ENCODE peak calls at places on chromosomes 7 and 10, in six cellular contexts. X, Z, D, E, R and A are unnamed samples.

GRCh38 chr10:86666538-86666937 is 1.8 kb upstream of the LDB3 start:
- DNase-seq in D (no peak), E (no peak), X (no peak), R (no peak), Z (no peak), A (no peak)

GRCh38 chr7:44983742-44984477 is 5.1 kb upstream of the MYO1G start:
- DNase-seq in E (no peak), D (no peak), Z (no peak), R (no peak), X (no peak), A (no peak)

GRCh38 chr10:76168437-76168836 is 737.0 kb downstream of the LRMDA start:
- DNase-seq in Z (no peak), X (no peak), R (no peak), E (no peak), D (no peak), A (no peak)

GRCh38 chr7:151107882-151108281 is 21.6 kb downstream of the AGAP3 start:
- DNase-seq in Z (no peak), E (no peak), X (no peak), D (peak), R (no peak), A (no peak)

GRCh38 chr7:88985309-88985708 is 189.8 kb upstream of the TEX47 start:
- DNase-seq in E (no peak), Z (no peak), R (no peak), X (peak), D (no peak), A (no peak)

GRCh38 chr7:4000139-4000538 is 682.0 kb upstream of the FOXK1 start:
- DNase-seq in E (no peak), X (no peak), R (no peak), D (no peak), Z (no peak), A (no peak)

GRCh38 chr10:77264107-77264506 is 373.5 kb downstream of the KCNMA1 start:
- DNase-seq in R (peak), E (no peak), X (no peak), Z (no peak), D (no peak), A (no peak)

GRCh38 chr10:97999066-97999908 is 31.1 kb downstream of the CRTAC1 start:
- DNase-seq in X (peak), Z (no peak), R (no peak), D (no peak), E (no peak), A (no peak)

GRCh38 chr7:78873117-78873516 is 580.4 kb downstream of the MAGI2 start:
- DNase-seq in E (no peak), R (no peak), Z (no peak), D (no peak), X (peak), A (no peak)

GRCh38 chr7:5598769-5599371 is 175.2 kb upstream of the TNRC18 start:
- DNase-seq in X (peak), D (no peak), Z (no peak), R (no peak), E (no peak), A (no peak)

GRCh38 chr7:81462672-81463071 is 307.2 kb downstream of the HGF start:
- DNase-seq in X (no peak), R (no peak), D (no peak), E (no peak), Z (no peak), A (no peak)

GRCh38 chr10:69124558-69125121 is 662 bp downstream of the VPS26A start:
- DNase-seq in R (peak), X (peak), E (peak), Z (no peak), D (no peak), A (peak)

GRCh38 chr7:132145466-132145865 is 430.8 kb downstream of the PLXNA4 start:
- DNase-seq in Z (peak), R (no peak), E (no peak), X (peak), D (no peak), A (no peak)

GRCh38 chr7:36037121-36037662 is 115.9 kb upstream of the EEPD1 start:
- DNase-seq in Z (peak), R (no peak), X (no peak), E (peak), D (peak), A (no peak)

GRCh38 chr10:52351911-52352310 is 37.8 kb downstream of the DKK1 start:
- DNase-seq in Z (no peak), D (no peak), E (no peak), R (no peak), X (no peak), A (no peak)

GRCh38 chr7:106166651-106167342 is 54.7 kb upstream of the SYPL1 start:
- DNase-seq in R (peak), Z (no peak), D (no peak), E (peak), X (peak), A (no peak)

GRCh38 chr7:74002474-74003017 is 25.4 kb upstream of the ELN start:
- DNase-seq in Z (no peak), X (no peak), E (no peak), D (no peak), R (no peak), A (no peak)

GRCh38 chr7:29637374-29637773 is 73.7 kb downstream of the PRR15 start:
- DNase-seq in Z (no peak), D (no peak), X (no peak), E (no peak), R (no peak), A (no peak)

GRCh38 chr10:58023341-58024073 is 244.2 kb downstream of the IPMK start:
- DNase-seq in R (no peak), X (no peak), E (no peak), Z (no peak), D (no peak), A (no peak)

GRCh38 chr10:31749981-31750850 is 178.4 kb downstream of the ARHGAP12 start:
- DNase-seq in Z (no peak), D (peak), E (no peak), X (peak), R (no peak), A (no peak)

GRCh38 chr10:127977368-127978009 is 70.6 kb downstream of the PTPRE start:
- DNase-seq in E (peak), Z (peak), R (no peak), X (no peak), D (peak), A (peak)

GRCh38 chr7:149882264-149883048 is 8.7 kb downstream of the ATP6V0E2 start:
- DNase-seq in Z (no peak), X (no peak), D (no peak), R (no peak), E (no peak), A (peak)

GRCh38 chr7:141014091-141014490 is 661 bp downstream of the MRPS33 start:
- DNase-seq in E (no peak), X (no peak), D (no peak), R (no peak), Z (no peak), A (no peak)

GRCh38 chr7:25619963-25620799 is 391.9 kb upstream of the NPVF start:
- DNase-seq in R (peak), X (no peak), Z (no peak), D (no peak), E (no peak), A (no peak)

GRCh38 chr7:49980414-49980813 is 112.6 kb downstream of the ZPBP start:
- DNase-seq in Z (no peak), X (peak), E (no peak), D (no peak), R (no peak), A (no peak)

GRCh38 chr10:51792678-51793077 is 93.3 kb upstream of the CSTF2T start:
- DNase-seq in R (no peak), X (no peak), Z (no peak), E (no peak), D (no peak), A (no peak)

GRCh38 chr10:107517811-107518210 is 353.3 kb upstream of the SORCS1 start:
- DNase-seq in R (no peak), D (no peak), X (no peak), Z (no peak), E (no peak), A (no peak)

GRCh38 chr10:13859979-13860619 is 273.3 kb downstream of the PRPF18 start:
- DNase-seq in Z (no peak), D (no peak), R (no peak), E (no peak), X (no peak), A (no peak)

GRCh38 chr7:48660482-48660881 is 263.9 kb upstream of the CDC14C start:
- DNase-seq in E (no peak), R (no peak), Z (no peak), D (no peak), X (no peak), A (no peak)

GRCh38 chr10:33569693-33570092 is 235.2 kb upstream of the NRP1 start:
- DNase-seq in Z (no peak), R (no peak), E (no peak), D (no peak), X (no peak), A (no peak)

GRCh38 chr10:16652154-16652553 is 130.5 kb upstream of the C1QL3 start:
- DNase-seq in D (no peak), E (no peak), R (no peak), X (no peak), Z (no peak), A (no peak)

GRCh38 chr10:12803781-12804180 is 197.7 kb downstream of the CCDC3 start:
- DNase-seq in R (no peak), E (no peak), Z (no peak), D (no peak), X (no peak), A (no peak)

GRCh38 chr10:61781969-61782403 is 119.3 kb downstream of the CABCOCO1 start:
- DNase-seq in E (no peak), X (no peak), Z (no peak), D (no peak), R (no peak), A (no peak)

GRCh38 chr7:30659312-30659711 is 22.9 kb downstream of the CRHR2 start:
- DNase-seq in D (no peak), X (no peak), R (no peak), E (no peak), Z (no peak), A (no peak)

GRCh38 chr10:100895346-100895745 is 17.4 kb upstream of the SLF2 start:
- DNase-seq in Z (no peak), X (no peak), R (no peak), E (peak), D (no peak), A (no peak)

GRCh38 chr7:49023345-49024330 is 99.3 kb downstream of the CDC14C start:
- DNase-seq in D (no peak), Z (no peak), R (no peak), E (no peak), X (peak), A (no peak)

GRCh38 chr7:151126500-151127137 is 40.3 kb downstream of the AGAP3 start:
- DNase-seq in X (peak), R (no peak), D (peak), Z (no peak), E (no peak), A (no peak)

GRCh38 chr10:124661661-124662180 is 82.5 kb downstream of the FAM53B start:
- DNase-seq in E (no peak), Z (no peak), D (no peak), R (no peak), X (no peak), A (no peak)
- H3K27ac ChIP-seq in E (no peak), Z (no peak), D (no peak), R (peak), X (no peak), A (no peak)

DNA sequence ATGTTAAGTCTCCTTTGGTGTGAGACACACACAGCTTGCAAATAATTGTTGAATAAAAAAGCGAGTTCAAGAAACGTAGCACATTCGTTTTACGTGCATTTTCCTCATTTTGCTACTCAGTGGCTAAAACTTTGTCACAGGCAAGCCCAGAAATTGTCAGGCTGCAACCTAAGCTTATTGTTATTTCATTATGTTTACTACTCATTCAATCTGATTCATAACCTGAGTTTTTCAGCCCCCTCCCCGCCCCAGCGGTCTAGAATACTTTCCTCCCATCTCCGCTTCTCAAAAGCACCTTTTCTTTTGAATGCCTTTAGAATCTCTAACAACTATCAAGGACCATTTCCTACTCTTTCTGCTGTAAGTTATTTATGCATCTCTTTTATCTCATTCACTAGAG is 1.1 kb downstream of the FAM133B start:
- DNase-seq in Z (no peak), X (no peak), D (no peak), R (no peak), E (no peak), A (no peak)
- H3K27ac ChIP-seq in Z (peak), X (no peak), D (peak), R (peak), E (no peak), A (no peak)

DNA sequence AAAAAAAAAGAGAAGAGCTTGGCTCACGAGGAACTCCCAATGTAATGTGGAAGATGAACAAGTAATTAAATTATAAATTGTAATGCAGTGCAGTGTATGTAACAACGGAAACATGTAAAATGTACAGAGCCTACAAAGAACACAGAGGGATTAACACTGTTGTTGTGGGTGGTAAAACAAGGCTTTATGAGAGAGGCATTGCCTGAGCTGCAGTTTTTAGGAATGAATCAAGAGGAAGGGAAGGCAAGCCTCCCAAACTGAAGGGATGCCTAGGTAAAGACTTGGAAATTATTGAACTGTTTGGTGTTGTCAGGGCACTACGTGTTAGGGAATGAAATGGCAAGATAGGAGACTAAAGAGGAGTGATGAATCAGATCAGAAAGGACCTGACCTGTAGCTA is 213.7 kb downstream of the HTR7 start:
- DNase-seq in R (no peak), Z (no peak), D (no peak), X (no peak), E (no peak), A (no peak)
- H3K27ac ChIP-seq in R (no peak), Z (peak), D (no peak), X (no peak), E (no peak), A (no peak)

DNA sequence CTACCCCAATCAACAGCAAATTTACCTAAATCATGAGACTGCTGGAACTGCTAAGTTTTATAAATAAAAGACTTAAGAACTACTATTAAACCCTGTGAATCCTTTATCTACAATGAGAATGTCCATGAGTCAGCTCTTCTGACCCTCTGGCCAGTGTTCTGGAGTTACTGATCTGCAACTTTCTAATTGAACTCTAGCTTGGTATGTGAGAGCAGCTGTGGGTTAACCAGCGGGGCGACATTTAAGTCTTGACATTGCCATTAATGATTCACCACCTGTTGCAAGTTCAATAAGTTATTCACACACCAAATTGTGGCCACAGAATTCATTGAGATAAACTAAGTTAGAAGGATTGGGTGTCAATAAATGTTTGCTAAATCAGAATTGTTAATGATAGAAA is 359.7 kb downstream of the PCDH15 start:
- DNase-seq in R (no peak), E (no peak), X (no peak), D (no peak), Z (no peak), A (no peak)
- H3K27ac ChIP-seq in R (no peak), E (no peak), X (no peak), D (no peak), Z (no peak), A (no peak)

GRCh38 chr10:110083884-110084283 is 76.1 kb downstream of the ADD3 start:
- DNase-seq in X (no peak), E (no peak), D (no peak), R (no peak), Z (no peak), A (no peak)
- H3K27ac ChIP-seq in X (peak), E (no peak), D (no peak), R (no peak), Z (no peak), A (no peak)

DNA sequence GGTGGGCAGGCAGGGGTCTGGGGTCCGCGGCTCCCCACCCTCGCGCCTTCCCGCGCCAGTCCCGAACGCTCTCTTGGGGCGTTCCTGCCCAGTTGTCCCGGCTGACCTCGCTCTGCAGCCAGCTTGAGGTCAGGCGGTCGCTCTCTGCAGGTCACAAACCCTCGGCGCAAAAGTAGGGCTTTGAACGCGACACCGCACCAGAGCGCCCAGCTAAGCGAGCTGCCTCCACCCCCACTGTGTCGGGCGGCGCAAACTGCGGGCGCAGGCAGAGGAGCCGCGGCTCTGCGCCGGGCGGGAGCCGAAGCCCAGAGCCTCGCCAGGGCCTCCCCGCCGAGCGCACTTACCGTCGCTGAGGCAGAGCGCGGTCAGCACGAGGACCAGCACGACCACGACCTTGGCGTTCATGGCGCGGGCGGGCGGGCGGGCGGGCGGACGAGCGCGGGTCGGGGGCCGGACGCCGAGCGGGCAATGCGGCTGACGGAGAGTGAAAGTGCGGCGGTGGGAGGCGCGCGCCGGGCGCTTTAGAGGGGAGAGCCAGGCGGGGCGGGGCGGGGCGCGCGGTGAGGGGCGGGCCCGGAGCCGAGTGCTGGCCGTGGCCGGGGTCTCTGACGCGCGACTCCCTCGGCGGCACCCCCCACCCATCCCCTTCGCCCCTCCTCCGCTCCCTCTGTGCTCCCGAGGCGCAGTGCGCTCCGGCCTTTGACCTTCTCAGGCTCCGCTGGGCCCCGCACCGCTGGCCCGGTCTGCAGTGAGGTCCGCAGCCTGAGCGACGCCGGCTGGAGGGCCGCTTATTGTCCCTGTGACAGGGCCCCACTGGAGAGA is at the start of gene CXCL12:
- DNase-seq in E (no peak), R (no peak), X (peak), Z (no peak), D (peak), A (no peak)
- H3K27ac ChIP-seq in E (peak), R (no peak), X (no peak), Z (peak), D (peak), A (peak)

DNA sequence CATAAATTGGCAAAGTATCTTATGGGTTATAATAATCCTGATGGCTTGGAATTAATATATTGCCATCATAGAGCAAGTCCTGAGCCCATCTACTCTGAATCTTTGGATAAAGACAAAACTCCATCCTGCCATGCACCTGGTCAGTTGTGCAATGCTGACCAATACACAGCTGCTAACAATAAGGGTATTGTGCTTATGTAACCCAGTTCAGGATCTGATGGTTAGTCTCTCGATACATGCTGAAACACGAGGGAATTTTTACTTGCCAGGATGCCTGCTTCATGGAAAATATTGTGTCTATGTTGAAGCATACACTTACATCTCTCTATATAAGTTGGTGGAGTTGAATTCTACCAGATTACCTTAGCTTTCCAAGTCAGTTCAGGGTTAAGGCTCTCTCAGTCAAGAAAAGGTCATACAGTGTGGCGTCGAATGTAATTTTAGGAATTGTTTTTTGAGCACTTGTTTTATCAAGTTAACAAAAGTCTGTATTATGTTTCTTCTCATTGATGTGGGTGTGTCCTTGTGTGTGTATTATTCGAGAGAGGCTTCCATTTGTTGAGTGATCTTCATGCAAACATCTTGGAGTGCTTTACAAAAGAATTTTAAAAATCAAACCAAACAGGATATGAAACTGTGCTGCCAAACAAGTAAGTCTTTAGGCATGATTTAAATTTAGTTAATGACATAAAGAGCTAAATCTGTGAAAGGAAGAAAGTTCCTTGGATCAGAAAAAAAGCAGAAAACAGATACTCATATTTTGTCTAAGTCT is 449.0 kb downstream of the SUGCT start:
- DNase-seq in D (no peak), E (no peak), X (no peak), Z (no peak), R (no peak), A (no peak)
- H3K27ac ChIP-seq in D (no peak), E (no peak), X (no peak), Z (peak), R (no peak), A (peak)

GRCh38 chr7:127392182-127392565 is 334 bp downstream of the ZNF800 start:
- DNase-seq in R (peak), E (peak), D (peak), X (peak), Z (peak), A (peak)
- H3K27ac ChIP-seq in R (peak), E (peak), D (peak), X (no peak), Z (peak), A (peak)